ENCODE peak calls at places on chromosomes 5 and 9, in five cellular contexts. One of them, this sample, is unnamed.

GRCh38 chr9:112063151-112063550 is 111.9 kb downstream of the SUSD1 start:
- DNase-seq in ovary: no peak
- DNase-seq in GM23248: peak; percentile 31
- DNase-seq in cardiac muscle cell: no peak
- DNase-seq in fibroblast of the aortic adventitia: peak; percentile 41
- DNase-seq in this sample: peak; percentile 90

GRCh38 chr5:170278611-170279500 is 18.7 kb downstream of the LCP2 start:
- DNase-seq in GM23248: no peak
- DNase-seq in ovary: no peak
- DNase-seq in cardiac muscle cell: no peak
- DNase-seq in fibroblast of the aortic adventitia: no peak
- DNase-seq in this sample: no peak

GRCh38 chr9:76658510-76659231 is 105.6 kb upstream of the PCA3 start:
- DNase-seq in GM23248: peak; percentile 74
- DNase-seq in cardiac muscle cell: peak; percentile 47
- DNase-seq in fibroblast of the aortic adventitia: peak; percentile 87
- DNase-seq in ovary: no peak
- DNase-seq in this sample: peak; percentile 79

GRCh38 chr9:95286151-95286550 is 31.4 kb downstream of the FANCC start:
- DNase-seq in cardiac muscle cell: no peak
- DNase-seq in ovary: no peak
- DNase-seq in GM23248: no peak
- DNase-seq in fibroblast of the aortic adventitia: peak; percentile 45
- DNase-seq in this sample: no peak

GRCh38 chr9:128526729-128527128 is 22.2 kb downstream of the GLE1 start:
- DNase-seq in cardiac muscle cell: no peak
- DNase-seq in GM23248: no peak
- DNase-seq in ovary: no peak
- DNase-seq in fibroblast of the aortic adventitia: no peak
- DNase-seq in this sample: no peak

GRCh38 chr5:3155029-3155428 is 403.6 kb upstream of the IRX2 start:
- DNase-seq in fibroblast of the aortic adventitia: no peak
- DNase-seq in ovary: no peak
- DNase-seq in GM23248: no peak
- DNase-seq in cardiac muscle cell: no peak
- DNase-seq in this sample: no peak

GRCh38 chr9:73680831-73681230 is 529.2 kb downstream of the ANXA1 start:
- DNase-seq in ovary: no peak
- DNase-seq in fibroblast of the aortic adventitia: no peak
- DNase-seq in GM23248: peak; percentile 12
- DNase-seq in cardiac muscle cell: no peak
- DNase-seq in this sample: peak; percentile 13

GRCh38 chr5:173953528-173954090 is 35.4 kb upstream of the C5orf47 start:
- DNase-seq in GM23248: peak; percentile 56
- DNase-seq in ovary: no peak
- DNase-seq in fibroblast of the aortic adventitia: no peak
- DNase-seq in cardiac muscle cell: no peak
- DNase-seq in this sample: peak; percentile 75

GRCh38 chr5:143968071-143968878 is 156.3 kb downstream of the HMHB1 start:
- DNase-seq in cardiac muscle cell: peak; percentile 7
- DNase-seq in fibroblast of the aortic adventitia: peak; percentile 87
- DNase-seq in ovary: no peak
- DNase-seq in GM23248: peak; percentile 87
- DNase-seq in this sample: peak; percentile 65

GRCh38 chr9:27865031-27865438 is 291.8 kb upstream of the C9orf72 start:
- DNase-seq in ovary: no peak
- DNase-seq in cardiac muscle cell: no peak
- DNase-seq in GM23248: peak; percentile 46
- DNase-seq in fibroblast of the aortic adventitia: no peak
- DNase-seq in this sample: no peak

GRCh38 chr5:87132696-87133095 is 135.0 kb upstream of the RASA1 start:
- DNase-seq in ovary: no peak
- DNase-seq in fibroblast of the aortic adventitia: no peak
- DNase-seq in cardiac muscle cell: no peak
- DNase-seq in GM23248: peak; percentile 30
- DNase-seq in this sample: no peak

GRCh38 chr9:129952337-129952736 is 90.7 kb downstream of the FNBP1 start:
- DNase-seq in fibroblast of the aortic adventitia: no peak
- DNase-seq in cardiac muscle cell: no peak
- DNase-seq in ovary: no peak
- DNase-seq in GM23248: no peak
- DNase-seq in this sample: no peak

GRCh38 chr5:52859619-52860018 is 71.9 kb downstream of the ITGA1 start:
- DNase-seq in GM23248: peak; percentile 85
- DNase-seq in fibroblast of the aortic adventitia: peak; percentile 73
- DNase-seq in cardiac muscle cell: no peak
- DNase-seq in ovary: no peak
- DNase-seq in this sample: peak; percentile 87

GRCh38 chr5:171697591-171698102 is 88.0 kb upstream of the SMIM23 start:
- DNase-seq in ovary: peak; percentile 2
- DNase-seq in GM23248: no peak
- DNase-seq in cardiac muscle cell: no peak
- DNase-seq in fibroblast of the aortic adventitia: no peak
- DNase-seq in this sample: no peak

GRCh38 chr9:108694191-108694590 is 161.6 kb downstream of the ACTL7B start:
- DNase-seq in GM23248: no peak
- DNase-seq in fibroblast of the aortic adventitia: no peak
- DNase-seq in cardiac muscle cell: no peak
- DNase-seq in ovary: no peak
- DNase-seq in this sample: no peak

GRCh38 chr5:83306572-83307241 is 164.8 kb upstream of the VCAN start:
- DNase-seq in ovary: no peak
- DNase-seq in GM23248: peak; percentile 91
- DNase-seq in cardiac muscle cell: peak; percentile 1
- DNase-seq in fibroblast of the aortic adventitia: peak; percentile 94
- DNase-seq in this sample: peak; percentile 75

GRCh38 chr5:9686211-9686610 is 56.1 kb upstream of the TAS2R1 start:
- DNase-seq in GM23248: peak; percentile 65
- DNase-seq in cardiac muscle cell: no peak
- DNase-seq in fibroblast of the aortic adventitia: peak; percentile 68
- DNase-seq in ovary: no peak
- DNase-seq in this sample: peak; percentile 43

GRCh38 chr5:148607406-148607805 is 46.9 kb downstream of the HTR4 start:
- DNase-seq in cardiac muscle cell: no peak
- DNase-seq in ovary: no peak
- DNase-seq in GM23248: no peak
- DNase-seq in fibroblast of the aortic adventitia: no peak
- DNase-seq in this sample: no peak

GRCh38 chr5:108769352-108769751 is 21.7 kb downstream of the FER start:
- DNase-seq in fibroblast of the aortic adventitia: no peak
- DNase-seq in GM23248: no peak
- DNase-seq in ovary: no peak
- DNase-seq in cardiac muscle cell: no peak
- DNase-seq in this sample: peak; percentile 45

GRCh38 chr5:150640311-150641005 is at the start of gene SYNPO:
- DNase-seq in cardiac muscle cell: no peak
- DNase-seq in ovary: peak; percentile 92
- DNase-seq in fibroblast of the aortic adventitia: peak; percentile 99
- DNase-seq in GM23248: peak; percentile 99
- DNase-seq in this sample: peak; percentile 96

GRCh38 chr5:82749453-82749852 is 327.7 kb downstream of the TMEM167A start:
- DNase-seq in GM23248: no peak
- DNase-seq in cardiac muscle cell: no peak
- DNase-seq in fibroblast of the aortic adventitia: peak; percentile 9
- DNase-seq in ovary: no peak
- DNase-seq in this sample: no peak

GRCh38 chr9:111622626-111623025 is 8.5 kb upstream of the DNAJC25 start:
- DNase-seq in fibroblast of the aortic adventitia: peak; percentile 87
- DNase-seq in GM23248: peak; percentile 87
- DNase-seq in cardiac muscle cell: no peak
- DNase-seq in ovary: no peak
- DNase-seq in this sample: peak; percentile 75

GRCh38 chr9:75088646-75089368 is 493 bp downstream of the OSTF1 start:
- DNase-seq in cardiac muscle cell: peak; percentile 68
- DNase-seq in ovary: peak; percentile 53
- DNase-seq in fibroblast of the aortic adventitia: peak; percentile 67
- DNase-seq in GM23248: peak; percentile 87
- DNase-seq in this sample: peak; percentile 84

GRCh38 chr5:74094096-74094778 is 468.2 kb downstream of the ARHGEF28 start:
- DNase-seq in cardiac muscle cell: no peak
- DNase-seq in ovary: no peak
- DNase-seq in fibroblast of the aortic adventitia: peak; percentile 46
- DNase-seq in GM23248: peak; percentile 8
- DNase-seq in this sample: peak; percentile 3

GRCh38 chr9:85377751-85378289 is 363.9 kb downstream of the AGTPBP1 start:
- DNase-seq in cardiac muscle cell: peak; percentile 71
- DNase-seq in ovary: no peak
- DNase-seq in fibroblast of the aortic adventitia: no peak
- DNase-seq in GM23248: no peak
- DNase-seq in this sample: no peak

GRCh38 chr9:103397868-103398600 is 402.9 kb downstream of the CYLC2 start:
- DNase-seq in GM23248: peak; percentile 29
- DNase-seq in cardiac muscle cell: peak; percentile 66
- DNase-seq in ovary: no peak
- DNase-seq in fibroblast of the aortic adventitia: peak; percentile 2
- DNase-seq in this sample: peak; percentile 11

DNA sequence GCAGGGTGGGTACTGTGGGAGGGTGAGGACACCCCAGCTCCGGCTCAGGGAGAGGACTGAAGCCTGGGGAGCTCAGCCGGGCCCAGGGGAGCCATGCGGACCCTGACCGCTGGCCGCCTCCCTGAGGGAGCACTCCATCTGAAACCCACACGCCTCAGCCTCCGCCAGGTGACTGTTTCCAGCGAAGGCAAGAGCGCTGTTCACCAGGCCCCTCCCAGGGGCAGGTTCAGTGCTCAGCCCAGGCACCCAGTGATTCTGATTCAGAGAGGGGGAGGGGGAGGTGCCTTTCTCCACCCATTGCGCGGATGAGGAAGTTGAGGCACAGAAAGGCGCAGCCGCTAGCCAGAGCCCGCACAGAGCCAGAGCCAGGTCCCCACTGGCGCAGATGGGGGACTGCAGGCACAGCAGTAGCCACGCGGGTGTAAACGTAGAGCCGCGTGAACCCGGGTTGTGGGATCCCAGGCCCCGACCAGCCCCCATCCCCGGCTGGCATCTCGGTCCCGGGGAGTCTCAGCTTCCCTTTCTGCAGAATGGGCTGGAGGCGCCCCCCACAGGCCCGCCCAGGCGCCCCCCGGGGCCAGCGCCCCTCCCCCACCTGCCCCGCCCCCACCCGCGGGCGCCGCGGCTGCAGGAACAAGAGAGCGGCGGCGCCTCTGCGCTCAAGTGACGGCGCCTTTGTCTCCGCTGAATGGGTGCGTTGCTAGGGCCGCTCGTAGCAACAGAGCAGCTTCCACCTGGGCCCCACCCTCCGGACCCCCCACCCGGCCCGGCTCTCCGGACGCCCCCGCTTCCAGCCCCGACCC is 27.2 kb downstream of the ADGRD2 start:
- DNase-seq in ovary: no peak
- DNase-seq in fibroblast of the aortic adventitia: no peak
- DNase-seq in GM23248: peak; percentile 34
- DNase-seq in cardiac muscle cell: peak; percentile 48
- DNase-seq in this sample: no peak
- H3K4me3 ChIP-seq in ovary: no peak overlapping the region
- H3K4me3 ChIP-seq in fibroblast of the aortic adventitia: no peak overlapping the region
- H3K4me3 ChIP-seq in GM23248: no peak overlapping the region
- H3K4me3 ChIP-seq in cardiac muscle cell: peak overlapping the region; percentile 21
- H3K4me3 ChIP-seq in this sample: no peak overlapping the region

DNA sequence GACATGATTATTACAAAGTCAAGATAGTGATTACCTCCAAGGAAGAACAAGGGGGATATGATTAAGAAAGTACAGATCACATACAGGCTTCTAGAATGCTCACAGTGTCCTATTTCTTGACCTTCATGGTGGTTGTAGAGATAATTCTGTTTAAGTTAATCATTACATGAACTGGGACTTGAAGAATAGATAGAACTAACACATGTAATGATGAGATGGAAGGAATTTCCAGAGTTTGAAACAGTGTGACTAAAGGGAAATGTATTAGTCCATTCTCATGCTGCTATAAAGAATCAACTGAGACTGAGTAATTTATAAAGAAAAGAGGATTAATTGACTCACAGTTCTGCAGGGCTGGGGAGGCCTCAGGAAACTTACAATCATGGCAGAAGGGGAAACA is 72.8 kb downstream of the LURAP1L start:
- DNase-seq in fibroblast of the aortic adventitia: no peak
- DNase-seq in ovary: no peak
- DNase-seq in cardiac muscle cell: no peak
- DNase-seq in GM23248: peak; percentile 23
- DNase-seq in this sample: no peak
- H3K4me3 ChIP-seq in fibroblast of the aortic adventitia: no peak overlapping the region
- H3K4me3 ChIP-seq in ovary: no peak overlapping the region
- H3K4me3 ChIP-seq in cardiac muscle cell: no peak overlapping the region
- H3K4me3 ChIP-seq in GM23248: no peak overlapping the region
- H3K4me3 ChIP-seq in this sample: no peak overlapping the region

DNA sequence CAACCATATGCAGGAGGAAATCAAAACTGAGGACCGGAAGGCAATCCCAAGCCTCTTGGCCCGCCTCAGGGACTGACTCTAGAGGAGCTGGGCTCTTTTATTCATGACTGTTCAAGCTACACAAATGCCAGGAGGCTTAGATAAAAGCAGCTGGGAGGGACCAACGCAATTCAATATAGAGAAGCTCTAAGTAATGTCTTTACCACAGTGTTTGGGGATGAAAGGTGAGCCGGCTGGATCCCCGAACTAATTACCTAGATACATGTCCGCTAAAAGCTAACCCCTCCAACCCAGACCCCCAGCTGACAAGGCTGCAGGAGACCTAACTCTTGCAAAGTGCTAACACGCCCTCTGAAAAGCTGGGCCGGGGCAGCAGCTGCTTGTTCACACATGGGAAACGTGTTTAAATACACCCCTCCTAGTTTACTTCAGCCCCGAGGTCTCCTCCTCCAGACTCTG is 67.5 kb downstream of the TLE1 start:
- DNase-seq in cardiac muscle cell: no peak
- DNase-seq in ovary: no peak
- DNase-seq in fibroblast of the aortic adventitia: no peak
- DNase-seq in GM23248: no peak
- DNase-seq in this sample: no peak
- H3K4me3 ChIP-seq in cardiac muscle cell: no peak overlapping the region
- H3K4me3 ChIP-seq in ovary: no peak overlapping the region
- H3K4me3 ChIP-seq in fibroblast of the aortic adventitia: no peak overlapping the region
- H3K4me3 ChIP-seq in GM23248: no peak overlapping the region
- H3K4me3 ChIP-seq in this sample: no peak overlapping the region

GRCh38 chr5:65395526-65396155 is 86.1 kb downstream of the ADAMTS6 start:
- DNase-seq in fibroblast of the aortic adventitia: no peak
- DNase-seq in GM23248: peak; percentile 40
- DNase-seq in ovary: no peak
- DNase-seq in cardiac muscle cell: no peak
- DNase-seq in this sample: peak; percentile 34

GRCh38 chr5:65391591-65391990 is 90.1 kb downstream of the ADAMTS6 start:
- DNase-seq in fibroblast of the aortic adventitia: peak; percentile 36
- DNase-seq in cardiac muscle cell: no peak
- DNase-seq in GM23248: peak; percentile 52
- DNase-seq in ovary: no peak
- DNase-seq in this sample: peak; percentile 35

GRCh38 chr5:65390208-65390607 is 91.5 kb downstream of the ADAMTS6 start:
- DNase-seq in cardiac muscle cell: no peak
- DNase-seq in ovary: no peak
- DNase-seq in GM23248: no peak
- DNase-seq in fibroblast of the aortic adventitia: no peak
- DNase-seq in this sample: no peak

DNA sequence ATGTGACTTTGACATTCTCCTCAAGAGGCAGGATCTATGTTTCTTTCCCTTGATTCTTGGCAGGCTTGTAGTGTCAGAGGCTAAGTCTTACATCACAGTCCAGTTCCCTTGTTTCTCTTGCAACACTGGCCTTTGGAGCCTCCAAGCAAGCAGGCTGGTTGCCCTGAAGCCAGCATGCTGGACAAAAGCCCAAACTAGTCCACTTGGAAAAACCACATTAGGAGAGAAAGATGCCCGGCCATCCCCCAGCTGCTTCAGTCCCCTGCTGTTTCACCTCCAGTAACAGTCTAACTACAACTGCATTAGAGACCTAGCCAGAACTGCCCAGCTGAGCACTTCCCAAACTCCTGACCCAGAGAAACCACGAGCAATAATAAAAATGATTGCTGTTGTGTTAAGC is 87.6 kb downstream of the ADAMTS6 start:
- DNase-seq in fibroblast of the aortic adventitia: peak; percentile 98
- DNase-seq in cardiac muscle cell: no peak
- DNase-seq in ovary: peak; percentile 56
- DNase-seq in GM23248: peak; percentile 90
- DNase-seq in this sample: peak; percentile 97
- H3K4me3 ChIP-seq in fibroblast of the aortic adventitia: no peak overlapping the region
- H3K4me3 ChIP-seq in cardiac muscle cell: no peak overlapping the region
- H3K4me3 ChIP-seq in ovary: no peak overlapping the region
- H3K4me3 ChIP-seq in GM23248: no peak overlapping the region
- H3K4me3 ChIP-seq in this sample: no peak overlapping the region